ENCODE peak calls at places on chromosomes 2 and 18, in four cellular contexts. K is K562, U is A549, C is GM12878. A is an unnamed sample.

GRCh38 chr2:145927398-145927951 is 1407.6 kb upstream of the ZEB2 start:
- DNase-seq in K (no peak), U (no peak), C (no peak), A (no peak)

GRCh38 chr2:187867165-187867564 is 312.9 kb upstream of the TFPI start:
- DNase-seq in K (no peak), U (no peak), C (no peak), A (no peak)

GRCh38 chr2:111116016-111116746 is 4.5 kb upstream of the BCL2L11 start:
- DNase-seq in K (no peak), U (no peak), C (peak), A (peak)

GRCh38 chr2:144362401-144362800 is 157.5 kb downstream of the ZEB2 start:
- DNase-seq in K (no peak), U (no peak), C (no peak), A (no peak)

GRCh38 chr2:203354966-203355365 is 26.8 kb downstream of the ABI2 start:
- DNase-seq in K (no peak), U (no peak), C (no peak), A (no peak)

GRCh38 chr2:217981084-217981730 is 21.6 kb downstream of the TNS1 start:
- DNase-seq in K (no peak), U (no peak), C (no peak), A (no peak)

GRCh38 chr2:17538844-17539554 is 1.5 kb upstream of the VSNL1 start:
- DNase-seq in K (peak), U (no peak), C (no peak), A (no peak)

GRCh38 chr2:217797170-217797569 is 205.6 kb downstream of the TNS1 start:
- DNase-seq in K (peak), U (no peak), C (no peak), A (no peak)

GRCh38 chr2:223054193-223054781 is 2.3 kb downstream of the KCNE4 start:
- DNase-seq in K (no peak), U (no peak), C (no peak), A (no peak)

GRCh38 chr2:101041413-101041812 is 39.3 kb downstream of the RPL31 start:
- DNase-seq in K (no peak), U (no peak), C (no peak), A (peak)

GRCh38 chr2:83574614-83575013 is 884.5 kb downstream of the SUCLG1 start:
- DNase-seq in K (no peak), U (no peak), C (no peak), A (no peak)

GRCh38 chr18:79873449-79874110 is 75.8 kb downstream of the KCNG2 start:
- DNase-seq in K (no peak), U (no peak), C (no peak), A (no peak)

GRCh38 chr2:232988444-232988843 is 24.6 kb downstream of the NGEF start:
- DNase-seq in K (no peak), U (peak), C (no peak), A (peak)

GRCh38 chr2:98378901-98379300 is 32.6 kb downstream of the CNGA3 start:
- DNase-seq in K (no peak), U (no peak), C (no peak), A (no peak)

GRCh38 chr18:27921904-27922541 is 254.9 kb downstream of the CDH2 start:
- DNase-seq in K (no peak), U (peak), C (no peak), A (no peak)

GRCh38 chr2:38370664-38371063 is 6.4 kb downstream of the ATL2 start:
- DNase-seq in K (peak), U (no peak), C (no peak), A (no peak)

GRCh38 chr2:170651603-170652002 is 63.5 kb upstream of the SP5 start:
- DNase-seq in K (no peak), U (no peak), C (no peak), A (no peak)

GRCh38 chr2:197555467-197555866 is 39.6 kb downstream of the MOB4 start:
- DNase-seq in K (no peak), U (no peak), C (no peak), A (no peak)

GRCh38 chr2:128271186-128271890 is 47.3 kb downstream of the HS6ST1 start:
- DNase-seq in K (no peak), U (no peak), C (no peak), A (no peak)

GRCh38 chr18:32333781-32334180 is 136.9 kb downstream of the GAREM1 start:
- DNase-seq in K (no peak), U (no peak), C (no peak), A (peak)

GRCh38 chr2:119448427-119449141 is 16.9 kb downstream of the TMEM37 start:
- DNase-seq in K (no peak), U (no peak), C (no peak), A (no peak)

GRCh38 chr2:162768646-162769045 is 69.9 kb downstream of the KCNH7 start:
- DNase-seq in K (no peak), U (no peak), C (no peak), A (no peak)

DNA sequence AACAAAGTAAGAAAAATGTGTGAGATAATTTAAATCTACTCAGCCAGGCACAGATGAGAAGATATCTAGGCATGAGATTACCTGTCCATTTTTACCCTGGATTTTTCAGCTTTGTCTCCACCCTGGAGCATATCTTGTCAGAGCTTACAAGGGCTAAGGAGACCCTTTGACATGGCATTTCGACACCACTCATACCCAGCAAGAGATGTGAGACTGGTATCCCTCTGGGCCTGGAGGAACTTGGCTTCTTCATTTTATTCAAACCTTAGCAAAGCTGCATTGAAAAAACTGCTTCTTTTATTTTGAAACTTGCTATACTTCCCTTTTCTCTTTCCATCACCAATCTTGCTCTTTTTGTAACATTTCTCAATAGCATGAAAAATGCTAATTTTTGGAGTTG is 194.9 kb upstream of the HNMT start:
- DNase-seq in K (no peak), U (no peak), C (no peak), A (peak)
- TF ChIP-seq MYC in K (no peak), U (no peak), C (no peak), A (no peak)

GRCh38 chr2:205463626-205464025 is 218.7 kb upstream of the NRP2 start:
- DNase-seq in K (no peak), U (no peak), C (no peak), A (no peak)
- TF ChIP-seq POLR2A in K (no peak), U (no peak), C (no peak), A (no peak)

GRCh38 chr2:176105727-176106635 is 1.1 kb upstream of the HOXD11 start:
- DNase-seq in K (no peak), U (no peak), C (no peak), A (no peak)

GRCh38 chr2:176104338-176105077 is 2.6 kb upstream of the HOXD11 start:
- DNase-seq in K (no peak), U (peak), C (no peak), A (peak)

GRCh38 chr2:176105078-176105726 is 1.9 kb upstream of the HOXD11 start:
- DNase-seq in K (no peak), U (no peak), C (no peak), A (no peak)

GRCh38 chr2:176107731-176108181 is 676 bp downstream of the HOXD11 start:
- DNase-seq in K (no peak), U (no peak), C (no peak), A (no peak)

GRCh38 chr2:176106636-176107539 is at the start of gene HOXD11:
- DNase-seq in K (no peak), U (peak), C (no peak), A (peak)
- TF ChIP-seq MYC in K (no peak), U (no peak), C (no peak), A (no peak)

GRCh38 chr18:2994603-2995432 is 18.1 kb downstream of the LPIN2 start:
- DNase-seq in K (peak), U (no peak), C (no peak), A (no peak)
- TF ChIP-seq POLR2A in K (no peak), U (no peak), C (no peak), A (no peak)

GRCh38 chr2:42875880-42876279 is 83.5 kb upstream of the HAAO start:
- DNase-seq in K (no peak), U (no peak), C (no peak), A (no peak)

GRCh38 chr2:42877532-42877931 is 85.1 kb upstream of the HAAO start:
- DNase-seq in K (no peak), U (no peak), C (no peak), A (no peak)

GRCh38 chr2:42876280-42876840 is 84.0 kb upstream of the HAAO start:
- DNase-seq in K (no peak), U (no peak), C (no peak), A (no peak)

GRCh38 chr2:42872736-42873135 is 80.4 kb upstream of the HAAO start:
- DNase-seq in K (no peak), U (no peak), C (no peak), A (peak)

GRCh38 chr2:42874838-42875801 is 82.7 kb upstream of the HAAO start:
- DNase-seq in K (no peak), U (no peak), C (no peak), A (no peak)
- TF ChIP-seq MYC in K (no peak), U (no peak), C (no peak), A (no peak)

GRCh38 chr2:102735431-102736130 is 26.2 kb upstream of the TMEM182 start:
- DNase-seq in K (no peak), U (no peak), C (no peak), A (peak)

GRCh38 chr2:102737435-102737834 is 24.4 kb upstream of the TMEM182 start:
- DNase-seq in K (no peak), U (no peak), C (no peak), A (peak)

GRCh38 chr2:102736174-102736606 is 25.6 kb upstream of the TMEM182 start:
- DNase-seq in K (peak), U (peak), C (no peak), A (no peak)

DNA sequence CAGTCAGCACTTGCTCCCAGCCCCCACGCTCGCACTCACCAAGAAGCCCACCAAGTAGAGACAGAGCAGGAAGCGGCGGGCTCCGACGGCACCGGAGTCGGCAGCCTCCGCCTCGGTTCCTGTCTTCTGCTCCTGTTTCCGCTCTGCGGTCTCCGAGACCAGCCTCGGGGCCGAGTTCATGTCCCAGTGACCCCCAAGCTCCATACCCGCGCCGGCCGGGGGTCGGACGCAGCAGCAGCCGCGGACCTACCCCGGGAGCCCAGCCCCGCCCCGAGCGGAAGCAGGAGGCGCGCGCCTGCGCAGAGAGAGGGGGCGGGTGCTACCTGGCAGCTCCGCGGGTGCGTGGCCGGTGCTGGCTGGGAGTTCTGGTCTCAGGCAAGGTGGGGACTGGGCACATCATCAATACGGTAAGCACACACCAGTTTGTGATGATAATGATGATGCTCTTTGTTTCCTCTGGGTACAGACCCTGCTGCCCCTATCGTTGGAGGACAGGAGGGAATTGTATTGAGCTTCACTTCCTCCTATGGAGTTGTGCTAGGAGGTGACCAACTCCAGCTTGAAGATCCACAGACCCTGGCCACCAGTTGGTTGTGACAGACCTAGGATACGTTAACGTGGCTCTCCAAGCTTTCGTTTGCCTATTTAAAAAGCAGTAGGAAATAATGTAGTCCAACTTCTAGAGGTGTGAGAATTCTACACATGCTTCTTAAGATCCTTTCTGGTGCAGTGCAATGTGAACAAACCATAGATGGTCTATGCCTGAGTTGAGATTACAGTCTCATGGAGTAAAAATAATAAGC is 25.0 kb upstream of the TMEM182 start:
- DNase-seq in K (peak), U (peak), C (no peak), A (peak)
- TF ChIP-seq POLR2A in K (peak), U (peak), C (peak), A (peak)

DNA sequence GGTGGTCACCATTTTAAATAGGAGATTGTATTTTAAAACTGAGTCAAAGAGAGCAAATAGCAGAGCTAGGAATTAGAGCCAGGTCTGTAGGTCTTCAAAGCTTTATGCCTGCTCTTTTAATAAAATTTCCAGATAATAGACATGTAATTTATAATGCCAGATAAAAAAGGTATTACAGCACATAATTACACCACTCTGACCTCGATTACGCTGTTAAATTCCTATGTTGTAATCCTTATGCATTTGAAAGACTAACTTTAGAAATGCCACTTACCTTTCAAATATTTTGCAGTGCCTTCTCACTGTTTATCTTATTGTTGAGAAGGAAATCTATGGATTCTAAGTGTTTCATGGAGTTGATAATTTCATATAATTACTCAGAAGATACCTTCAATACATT is 120.1 kb downstream of the OSBPL1A start:
- DNase-seq in K (no peak), U (no peak), C (no peak), A (no peak)
- TF ChIP-seq MYC in K (no peak), U (no peak), C (no peak), A (no peak)

A was measured in NB4.